ENCODE peak calls at places on chromosomes 16 and 17, in five cellular contexts. X is K562, Q is HepG2, L is GM12878, J is H1. C is an unnamed sample.

GRCh38 chr16:82763371-82763770 is 136.6 kb downstream of the CDH13 start:
- DNase-seq in X (no peak), Q (no peak), L (no peak), J (no peak), C (no peak)

GRCh38 chr16:2520784-2521577 is 810 bp downstream of the AMDHD2 start:
- DNase-seq in X (peak; percentile 69), Q (peak; percentile 70), L (no peak), J (no peak), C (no peak)

GRCh38 chr17:39640493-39641118 is 3.7 kb downstream of the STARD3 start:
- DNase-seq in X (no peak), Q (no peak), L (no peak), J (no peak), C (no peak)

GRCh38 chr16:74760007-74760767 is 14.4 kb downstream of the FA2H start:
- DNase-seq in X (no peak), Q (no peak), L (no peak), J (no peak), C (no peak)

GRCh38 chr16:62940573-62940972 is 904.3 kb upstream of the CDH8 start:
- DNase-seq in X (no peak), Q (no peak), L (no peak), J (no peak), C (no peak)

GRCh38 chr16:4015275-4015990 is 100.8 kb downstream of the ADCY9 start:
- DNase-seq in X (no peak), Q (peak; percentile 91), L (no peak), J (no peak), C (no peak)

GRCh38 chr16:89174877-89175276 is 3.3 kb downstream of the CDH15 start:
- DNase-seq in X (no peak), Q (no peak), L (no peak), J (no peak), C (no peak)

GRCh38 chr17:65131946-65132345 is 5.2 kb upstream of the RGS9 start:
- DNase-seq in X (no peak), Q (peak; percentile 57), L (no peak), J (no peak), C (no peak)

GRCh38 chr17:35586569-35587073 is 501 bp upstream of the AP2B1 start:
- DNase-seq in X (no peak), Q (no peak), L (no peak), J (no peak), C (no peak)

GRCh38 chr17:10583834-10584233 is 34.4 kb upstream of the MYH2 start:
- DNase-seq in X (no peak), Q (no peak), L (no peak), J (no peak), C (no peak)

GRCh38 chr16:79417465-79418093 is 183.0 kb downstream of the MAF start:
- DNase-seq in X (no peak), Q (no peak), L (no peak), J (no peak), C (no peak)

GRCh38 chr17:32385121-32385520 is 35.2 kb downstream of the ZNF207 start:
- DNase-seq in X (no peak), Q (no peak), L (no peak), J (no peak), C (no peak)

GRCh38 chr17:74324521-74324920 is 1.5 kb upstream of the KIF19 start:
- DNase-seq in X (no peak), Q (no peak), L (no peak), J (no peak), C (no peak)

GRCh38 chr16:46649571-46649970 is 28.4 kb upstream of the SHCBP1 start:
- DNase-seq in X (no peak), Q (no peak), L (no peak), J (no peak), C (no peak)

GRCh38 chr17:49515196-49515770 is 20.2 kb downstream of the NGFR start:
- DNase-seq in X (peak; percentile 78), Q (peak; percentile 79), L (peak; percentile 55), J (no peak), C (peak; percentile 73)

GRCh38 chr17:64635647-64636305 is 26.3 kb downstream of the SMURF2 start:
- DNase-seq in X (no peak), Q (no peak), L (peak; percentile 62), J (no peak), C (no peak)

GRCh38 chr17:16935241-16935663 is 36.7 kb downstream of the TNFRSF13B start:
- DNase-seq in X (no peak), Q (no peak), L (no peak), J (no peak), C (no peak)

GRCh38 chr17:65049085-65049756 is 7.3 kb downstream of the GNA13 start:
- DNase-seq in X (no peak), Q (no peak), L (no peak), J (no peak), C (no peak)

GRCh38 chr17:15411556-15412198 is 55.7 kb downstream of the CDRT4 start:
- DNase-seq in X (no peak), Q (no peak), L (no peak), J (no peak), C (no peak)

GRCh38 chr17:48579738-48580543 is 1.8 kb upstream of the HOXB4 start:
- DNase-seq in X (no peak), Q (no peak), L (no peak), J (no peak), C (no peak)

GRCh38 chr16:70476272-70477020 is 22.1 kb downstream of the FCSK start:
- DNase-seq in X (no peak), Q (no peak), L (peak; percentile 96), J (no peak), C (no peak)

GRCh38 chr17:71163121-71163812 is 957.6 kb upstream of the SOX9 start:
- DNase-seq in X (no peak), Q (no peak), L (no peak), J (no peak), C (no peak)

GRCh38 chr17:58587713-58588117 is 73.3 kb upstream of the MTMR4 start:
- DNase-seq in X (peak; percentile 87), Q (peak; percentile 63), L (no peak), J (peak; percentile 46), C (peak; percentile 77)

GRCh38 chr17:50331085-50331791 is 14.7 kb upstream of the XYLT2 start:
- DNase-seq in X (no peak), Q (no peak), L (no peak), J (no peak), C (no peak)

GRCh38 chr17:279356-279755 is 73.3 kb downstream of the RPH3AL start:
- DNase-seq in X (no peak), Q (no peak), L (no peak), J (no peak), C (no peak)

GRCh38 chr17:50165466-50165865 is 339 bp upstream of the SGCA start:
- DNase-seq in X (no peak), Q (no peak), L (no peak), J (no peak), C (no peak)

GRCh38 chr17:55567240-55568216 is 56.3 kb upstream of the SMIM36 start:
- DNase-seq in X (peak; percentile 29), Q (no peak), L (no peak), J (no peak), C (no peak)

GRCh38 chr16:83849434-83849833 is 41.7 kb downstream of the HSBP1 start:
- DNase-seq in X (peak; percentile 8), Q (no peak), L (no peak), J (no peak), C (no peak)

GRCh38 chr16:75588716-75589115 is 22.5 kb downstream of the GABARAPL2 start:
- DNase-seq in X (no peak), Q (no peak), L (no peak), J (no peak), C (no peak)

GRCh38 chr16:29994613-29995329 is 646 bp downstream of the HIRIP3 start:
- DNase-seq in X (peak; percentile 90), Q (no peak), L (no peak), J (no peak), C (peak; percentile 84)
- TF ChIP-seq ATF2 in X (no peak), Q (no peak), L (no peak), J (no peak), C (no peak)

GRCh38 chr16:10297341-10298006 is 88.4 kb upstream of the ATF7IP2 start:
- DNase-seq in X (no peak), Q (peak; percentile 64), L (peak; percentile 98), J (no peak), C (no peak)
- TF ChIP-seq ATF3 in X (no peak), Q (no peak), L (no peak), J (no peak), C (no peak)

GRCh38 chr17:76542984-76543383 is 3.1 kb downstream of the PRCD start:
- DNase-seq in X (no peak), Q (no peak), L (no peak), J (no peak), C (no peak)

GRCh38 chr17:76544916-76545365 is 5.1 kb downstream of the PRCD start:
- DNase-seq in X (no peak), Q (no peak), L (no peak), J (no peak), C (no peak)

GRCh38 chr17:76544123-76544915 is 4.5 kb downstream of the PRCD start:
- DNase-seq in X (no peak), Q (no peak), L (no peak), J (no peak), C (no peak)

GRCh38 chr17:76542566-76542971 is 2.7 kb downstream of the PRCD start:
- DNase-seq in X (no peak), Q (no peak), L (no peak), J (no peak), C (no peak)

GRCh38 chr17:76543482-76544122 is 3.8 kb downstream of the PRCD start:
- DNase-seq in X (no peak), Q (no peak), L (no peak), J (no peak), C (no peak)
- TF ChIP-seq ATF2 in X (no peak), Q (no peak), L (no peak), J (no peak), C (no peak)

GRCh38 chr16:66458292-66458691 is 31.2 kb downstream of the BEAN1 start:
- DNase-seq in X (no peak), Q (no peak), L (no peak), J (no peak), C (no peak)

GRCh38 chr16:66454751-66455150 is 27.7 kb downstream of the BEAN1 start:
- DNase-seq in X (no peak), Q (no peak), L (no peak), J (no peak), C (no peak)

GRCh38 chr16:66458853-66459252 is 31.8 kb downstream of the BEAN1 start:
- DNase-seq in X (no peak), Q (no peak), L (no peak), J (no peak), C (no peak)

GRCh38 chr16:66457888-66458287 is 30.8 kb downstream of the BEAN1 start:
- DNase-seq in X (no peak), Q (no peak), L (no peak), J (no peak), C (no peak)

DNA sequence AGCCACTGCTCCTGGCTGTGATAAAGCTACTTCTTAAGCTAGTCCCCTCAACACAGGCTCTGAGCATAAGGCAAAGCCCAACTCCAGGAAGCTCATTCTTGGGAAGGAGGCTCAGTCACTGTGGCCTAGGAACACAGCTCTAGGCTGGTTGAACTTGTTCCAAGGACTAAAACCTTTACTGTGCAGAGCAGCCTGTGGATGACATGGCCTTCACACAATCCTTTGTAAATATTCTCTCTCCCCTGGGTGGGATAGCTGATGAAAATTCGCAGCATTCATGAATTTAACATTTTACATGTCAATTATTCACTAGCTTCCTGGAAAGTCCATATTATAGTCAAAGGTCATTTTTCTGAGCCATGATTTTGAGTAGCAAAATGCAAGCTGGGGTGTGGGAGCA is 28.9 kb downstream of the BEAN1 start:
- DNase-seq in X (no peak), Q (peak; percentile 35), L (no peak), J (no peak), C (no peak)
- TF ChIP-seq ATF3 in X (no peak), Q (no peak), L (no peak), J (no peak), C (no peak)

GRCh38 chr16:53779186-53779585 is 75.2 kb downstream of the FTO start:
- DNase-seq in X (no peak), Q (no peak), L (no peak), J (no peak), C (no peak)
- TF ChIP-seq ATF2 in X (no peak), Q (no peak), L (no peak), J (no peak), C (no peak)

C was measured in WTC11.